ENCODE peak calls at places on chromosomes 6 and 20, in nine cellular contexts. A is RWPE1; D is ovary; X is CD4-positive, CD25-positive, alpha-beta regulatory T cell; C is neural progenitor cell; Q is SJSA1; I is psoas muscle; B is pancreas; M is HepG2. E is an unnamed sample.

GRCh38 chr6:157116420-157116819 is 206.9 kb downstream of the TMEM242 start:
- DNase-seq in A (no peak), D (no peak), X (no peak), C (peak), Q (no peak), I (no peak), B (no peak), M (no peak), E (no peak)

GRCh38 chr6:67394254-67394653 is 1240.8 kb upstream of the ADGRB3 start:
- DNase-seq in A (no peak), D (no peak), X (no peak), C (no peak), Q (no peak), I (no peak), B (no peak), M (no peak), E (no peak)

GRCh38 chr6:118810420-118811027 is 83.4 kb upstream of the ASF1A start:
- DNase-seq in A (no peak), D (no peak), X (peak), C (no peak), Q (no peak), I (no peak), B (no peak), M (no peak), E (peak)

GRCh38 chr20:41133709-41134361 is 3.5 kb upstream of the PLCG1 start:
- DNase-seq in A (peak), D (no peak), X (peak), C (no peak), Q (no peak), I (no peak), B (no peak), M (no peak), E (peak)

GRCh38 chr6:134093007-134093573 is 40.7 kb upstream of the SLC2A12 start:
- DNase-seq in A (no peak), D (no peak), X (no peak), C (no peak), Q (no peak), I (no peak), B (no peak), M (no peak), E (no peak)

GRCh38 chr6:149208071-149208670 is 109.3 kb upstream of the TAB2 start:
- DNase-seq in A (no peak), D (no peak), X (no peak), C (no peak), Q (no peak), I (no peak), B (no peak), M (no peak), E (no peak)

GRCh38 chr6:154909821-154910220 is 85.3 kb upstream of the TIAM2 start:
- DNase-seq in A (no peak), D (no peak), X (no peak), C (peak), Q (no peak), I (no peak), B (no peak), M (no peak), E (no peak)

GRCh38 chr6:109772961-109773431 is 81.9 kb downstream of the FIG4 start:
- DNase-seq in A (no peak), D (no peak), X (no peak), C (no peak), Q (no peak), I (no peak), B (peak), M (no peak), E (no peak)

GRCh38 chr6:44593539-44593944 is 206.0 kb downstream of the CDC5L start:
- DNase-seq in A (peak), D (no peak), X (peak), C (peak), Q (peak), I (no peak), B (no peak), M (peak), E (peak)

GRCh38 chr6:42210551-42210950 is 7.1 kb downstream of the MRPS10 start:
- DNase-seq in A (no peak), D (no peak), X (no peak), C (no peak), Q (no peak), I (no peak), B (no peak), M (no peak), E (no peak)

GRCh38 chr6:149903938-149904611 is 6.2 kb upstream of the RAET1E start:
- DNase-seq in A (no peak), D (no peak), X (no peak), C (peak), Q (no peak), I (no peak), B (no peak), M (no peak), E (no peak)

DNA sequence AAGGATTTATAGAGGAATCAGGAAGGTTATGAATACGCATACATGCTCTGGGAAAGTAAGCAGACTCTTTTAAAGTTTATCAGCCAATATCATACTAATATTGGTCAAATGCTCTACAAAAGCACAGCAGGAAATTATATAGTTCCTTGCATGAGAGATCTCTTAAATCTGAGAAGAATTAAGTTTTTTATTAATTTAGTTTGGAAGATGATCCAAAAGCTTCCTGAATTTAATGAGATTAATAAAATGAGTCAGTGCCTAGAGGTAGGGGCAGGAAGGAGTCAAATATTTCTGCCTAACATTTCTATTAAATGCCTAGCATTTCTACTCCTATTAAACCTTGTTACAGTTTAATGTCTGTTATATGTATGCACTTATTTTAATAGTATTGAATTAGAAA is 1608.2 kb downstream of the GRIK2 start:
- DNase-seq in A (no peak), D (no peak), X (no peak), C (no peak), Q (no peak), I (no peak), B (no peak), M (no peak), E (no peak)
- H3K27ac ChIP-seq in A (no peak), D (no peak), X (no peak), C (peak), Q (no peak), I (no peak), B (no peak), M (no peak), E (no peak)

GRCh38 chr6:112017760-112018537 is 36.0 kb upstream of the CCN6 start:
- DNase-seq in A (no peak), D (no peak), X (no peak), C (no peak), Q (no peak), I (no peak), B (no peak), M (no peak), E (no peak)

GRCh38 chr6:112016335-112016734 is 37.6 kb upstream of the CCN6 start:
- DNase-seq in A (peak), D (no peak), X (no peak), C (no peak), Q (no peak), I (no peak), B (no peak), M (no peak), E (no peak)

GRCh38 chr6:112017169-112017568 is 36.7 kb upstream of the CCN6 start:
- DNase-seq in A (no peak), D (no peak), X (no peak), C (no peak), Q (no peak), I (no peak), B (no peak), M (no peak), E (no peak)

GRCh38 chr6:112014483-112014882 is 39.4 kb upstream of the CCN6 start:
- DNase-seq in A (peak), D (no peak), X (no peak), C (no peak), Q (no peak), I (no peak), B (no peak), M (no peak), E (no peak)

GRCh38 chr6:112015725-112016124 is 38.2 kb upstream of the CCN6 start:
- DNase-seq in A (no peak), D (no peak), X (no peak), C (no peak), Q (no peak), I (no peak), B (no peak), M (no peak), E (no peak)
- H3K27ac ChIP-seq in A (no peak), D (no peak), X (no peak), C (no peak), Q (peak), I (no peak), B (no peak), M (no peak), E (no peak)

DNA sequence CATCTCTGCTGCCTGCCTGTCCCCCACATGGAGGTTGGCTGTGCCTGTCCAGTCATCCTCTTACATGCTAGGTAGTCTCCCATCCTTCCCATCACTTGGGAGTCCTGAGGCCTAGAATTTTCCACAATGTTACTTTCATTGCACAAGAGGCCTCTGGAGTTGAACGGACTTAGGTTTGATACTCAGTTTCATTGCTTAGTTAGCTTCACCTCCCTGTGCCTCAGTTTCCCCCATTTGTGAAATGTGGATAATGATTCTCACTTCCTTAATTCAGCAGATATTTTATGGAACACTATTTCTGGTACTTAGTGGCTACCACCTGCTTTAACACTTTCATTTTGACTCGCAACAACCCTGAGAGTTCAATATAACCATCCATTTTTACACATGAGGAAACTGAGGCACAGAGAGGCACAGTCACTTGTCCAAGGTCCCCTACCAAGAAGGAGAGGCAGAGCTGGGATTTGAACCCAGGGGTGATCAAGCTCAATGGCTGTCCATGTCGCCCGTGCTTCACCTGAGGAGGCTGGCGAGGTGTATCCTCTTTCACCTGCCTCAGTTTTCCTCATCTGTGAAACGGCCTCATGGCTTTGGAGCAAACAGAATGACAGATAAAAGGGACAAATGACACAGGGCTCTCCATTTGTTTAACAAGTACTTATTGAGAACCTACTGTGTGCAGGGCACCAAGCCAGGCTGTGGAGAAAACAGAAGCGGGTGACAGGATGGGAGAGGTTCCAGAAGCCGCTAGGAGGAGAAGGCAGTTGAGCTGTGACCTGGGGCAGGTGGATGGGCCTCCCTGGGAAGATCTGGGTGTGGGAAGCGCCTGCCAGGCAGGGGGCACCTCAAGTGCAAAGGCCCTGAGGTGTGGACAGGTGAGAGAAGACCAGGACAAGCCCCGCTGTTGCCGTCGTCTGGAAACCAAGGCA is 154.3 kb upstream of the PTPN1 start:
- DNase-seq in A (no peak), D (no peak), X (no peak), C (no peak), Q (no peak), I (no peak), B (no peak), M (no peak), E (no peak)
- H3K27ac ChIP-seq in A (no peak), D (no peak), X (no peak), C (no peak), Q (no peak), I (no peak), B (no peak), M (no peak), E (no peak)

GRCh38 chr6:63567966-63568365 is 4.3 kb upstream of the LOC128125822 start:
- DNase-seq in A (no peak), D (no peak), X (no peak), C (no peak), Q (no peak), I (no peak), B (no peak), M (no peak), E (no peak)
- H3K27ac ChIP-seq in A (no peak), D (no peak), X (no peak), C (no peak), Q (no peak), I (no peak), B (peak), M (peak), E (no peak)

GRCh38 chr20:32535953-32536823 is 48.9 kb downstream of the NOL4L start:
- DNase-seq in A (peak), D (no peak), X (peak), C (peak), Q (no peak), I (peak), B (peak), M (peak), E (peak)
- H3K27ac ChIP-seq in A (no peak), D (no peak), X (peak), C (no peak), Q (no peak), I (no peak), B (peak), M (peak), E (peak)

GRCh38 chr6:49050606-49051005 is 412.4 kb downstream of the MMUT start:
- DNase-seq in A (no peak), D (no peak), X (no peak), C (no peak), Q (no peak), I (no peak), B (no peak), M (no peak), E (no peak)

GRCh38 chr6:49054311-49054710 is 408.7 kb downstream of the MMUT start:
- DNase-seq in A (peak), D (no peak), X (no peak), C (no peak), Q (no peak), I (no peak), B (no peak), M (no peak), E (no peak)

GRCh38 chr6:49052901-49053300 is 410.2 kb downstream of the MMUT start:
- DNase-seq in A (no peak), D (no peak), X (no peak), C (no peak), Q (no peak), I (no peak), B (no peak), M (no peak), E (no peak)
- H3K27ac ChIP-seq in A (no peak), D (no peak), X (no peak), C (no peak), Q (no peak), I (no peak), B (no peak), M (no peak), E (no peak)